ENCODE peak calls at places on chromosomes 12 and 14, in eight cellular contexts. F is GM23338, E is transverse colon, W is GM12892, S is stomach, B is upper lobe of left lung, O is sigmoid colon, D is suprapubic skin. A is an unnamed sample.

GRCh38 chr12:109736552-109737108 is 23.0 kb downstream of the FAM222A start:
- DNase-seq in B (peak; percentile 20), F (peak; percentile 95), O (peak; percentile 57), D (peak; percentile 63), E (no peak), S (peak; percentile 25), W (no peak), A (peak; percentile 61)

GRCh38 chr12:23614280-23614679 is 335.2 kb downstream of the SOX5 start:
- DNase-seq in F (no peak), B (no peak), E (no peak), S (no peak), D (no peak), O (no peak), W (no peak), A (no peak)

GRCh38 chr14:99735189-99736135 is 51.4 kb downstream of the CYP46A1 start:
- DNase-seq in E (peak; percentile 4), O (peak; percentile 55), D (peak; percentile 61), B (no peak), W (no peak), F (no peak), S (no peak), A (peak; percentile 47)

GRCh38 chr14:55323910-55324309 is 52.7 kb downstream of the FBXO34 start:
- DNase-seq in D (no peak), E (no peak), O (no peak), B (no peak), F (no peak), W (no peak), S (no peak), A (no peak)

GRCh38 chr14:52069617-52070431 is 965 bp upstream of the NID2 start:
- DNase-seq in B (no peak), D (no peak), S (no peak), F (peak; percentile 76), O (peak; percentile 82), E (peak; percentile 26), W (no peak), A (no peak)

GRCh38 chr12:24845615-24846014 is 103.3 kb downstream of the BCAT1 start:
- DNase-seq in O (no peak), W (no peak), B (no peak), E (no peak), F (no peak), S (no peak), D (no peak), A (no peak)

GRCh38 chr12:63930971-63931370 is 86.5 kb downstream of the SRGAP1 start:
- DNase-seq in O (no peak), W (no peak), E (no peak), B (no peak), S (no peak), F (no peak), D (no peak), A (no peak)

GRCh38 chr14:77342726-77343397 is 22.0 kb downstream of the GSTZ1 start:
- DNase-seq in B (no peak), O (no peak), D (no peak), E (no peak), W (no peak), S (no peak), F (no peak), A (no peak)

GRCh38 chr12:30874455-30875313 is 51.9 kb upstream of the TSPAN11 start:
- DNase-seq in S (no peak), D (no peak), O (no peak), F (no peak), B (no peak), W (no peak), E (no peak), A (no peak)

GRCh38 chr12:459430-460258 is at the start of gene B4GALNT3:
- DNase-seq in S (peak; percentile 83), O (no peak), W (peak; percentile 51), F (peak; percentile 81), E (peak; percentile 70), B (peak; percentile 72), D (no peak), A (peak; percentile 78)

GRCh38 chr14:104230119-104230885 is 91.9 kb downstream of the KIF26A start:
- DNase-seq in D (no peak), E (no peak), W (no peak), F (no peak), S (no peak), B (no peak), O (no peak), A (peak; percentile 36)

GRCh38 chr12:11662369-11662768 is 12.9 kb downstream of the ETV6 start:
- DNase-seq in D (no peak), F (no peak), W (no peak), O (no peak), E (no peak), B (no peak), S (no peak), A (no peak)

GRCh38 chr14:80658733-80659132 is 282.8 kb downstream of the CEP128 start:
- DNase-seq in E (no peak), B (no peak), D (no peak), F (no peak), S (no peak), O (no peak), W (no peak), A (no peak)

GRCh38 chr14:100532916-100533630 is 54.1 kb downstream of the BEGAIN start:
- DNase-seq in W (no peak), E (no peak), S (peak; percentile 24), F (no peak), O (peak; percentile 74), B (peak; percentile 21), D (no peak), A (peak; percentile 64)

GRCh38 chr12:132249747-132250478 is 79.5 kb downstream of the GALNT9 start:
- DNase-seq in O (no peak), E (no peak), S (no peak), B (no peak), F (no peak), D (no peak), W (no peak), A (peak; percentile 55)

GRCh38 chr14:40909906-40910305 is 696.8 kb upstream of the LRFN5 start:
- DNase-seq in B (no peak), O (no peak), D (no peak), S (no peak), W (no peak), F (peak; percentile 26), E (no peak), A (no peak)

DNA sequence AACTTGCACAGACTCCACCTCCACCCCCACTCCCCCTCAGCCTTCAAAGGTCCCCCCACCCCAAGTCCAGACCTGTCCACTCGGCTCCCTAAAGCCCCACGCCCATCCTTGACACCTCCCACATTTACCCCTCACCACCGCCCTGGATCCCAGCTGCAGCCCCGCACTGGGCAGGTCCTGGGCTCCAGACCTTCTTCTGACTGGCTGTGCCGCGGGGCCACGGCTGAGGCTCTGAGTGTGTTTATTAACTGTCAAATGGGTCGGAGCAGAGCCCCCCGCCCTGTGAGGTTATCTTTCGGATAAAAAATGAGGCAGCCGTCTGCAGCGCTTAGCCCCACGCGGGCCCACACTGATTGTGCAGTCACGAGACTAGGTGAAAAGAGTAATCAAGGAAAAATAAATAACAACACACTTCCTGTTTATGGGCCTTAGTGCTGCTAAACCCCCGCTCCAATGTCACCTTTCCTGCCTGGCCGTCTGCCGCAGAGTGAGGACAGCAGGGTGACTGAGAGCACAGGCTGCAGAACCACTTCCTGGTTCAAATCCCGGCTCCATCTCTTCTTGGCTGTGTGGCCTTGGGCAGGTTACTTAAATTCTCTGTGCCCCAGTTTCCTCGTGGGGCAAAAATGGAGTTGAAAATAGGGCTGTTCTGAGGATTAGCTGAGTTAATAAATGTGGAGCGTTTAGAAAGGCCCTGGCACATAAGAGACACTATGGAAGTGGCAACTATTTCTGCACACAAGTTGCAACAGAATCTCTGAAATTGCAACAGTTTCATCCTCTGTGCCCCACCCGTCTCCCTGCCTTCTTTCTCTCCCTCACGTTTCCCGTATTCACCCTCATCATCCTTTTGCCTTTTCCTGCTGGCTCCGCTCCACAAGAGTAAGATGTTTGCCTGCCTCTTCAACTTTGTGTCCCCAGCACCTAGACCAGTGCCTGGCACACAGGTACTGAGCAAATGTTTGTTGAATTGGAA is 9.4 kb downstream of the SETD1B start:
- DNase-seq in W (no peak), B (no peak), F (no peak), E (no peak), O (peak; percentile 67), D (no peak), S (peak; percentile 69), A (peak; percentile 78)
- TF ChIP-seq POLR2AphosphoS5 in W (no peak), B (no peak), F (no peak), E (no peak), O (no peak), D (no peak), S (no peak), A (no peak)

DNA sequence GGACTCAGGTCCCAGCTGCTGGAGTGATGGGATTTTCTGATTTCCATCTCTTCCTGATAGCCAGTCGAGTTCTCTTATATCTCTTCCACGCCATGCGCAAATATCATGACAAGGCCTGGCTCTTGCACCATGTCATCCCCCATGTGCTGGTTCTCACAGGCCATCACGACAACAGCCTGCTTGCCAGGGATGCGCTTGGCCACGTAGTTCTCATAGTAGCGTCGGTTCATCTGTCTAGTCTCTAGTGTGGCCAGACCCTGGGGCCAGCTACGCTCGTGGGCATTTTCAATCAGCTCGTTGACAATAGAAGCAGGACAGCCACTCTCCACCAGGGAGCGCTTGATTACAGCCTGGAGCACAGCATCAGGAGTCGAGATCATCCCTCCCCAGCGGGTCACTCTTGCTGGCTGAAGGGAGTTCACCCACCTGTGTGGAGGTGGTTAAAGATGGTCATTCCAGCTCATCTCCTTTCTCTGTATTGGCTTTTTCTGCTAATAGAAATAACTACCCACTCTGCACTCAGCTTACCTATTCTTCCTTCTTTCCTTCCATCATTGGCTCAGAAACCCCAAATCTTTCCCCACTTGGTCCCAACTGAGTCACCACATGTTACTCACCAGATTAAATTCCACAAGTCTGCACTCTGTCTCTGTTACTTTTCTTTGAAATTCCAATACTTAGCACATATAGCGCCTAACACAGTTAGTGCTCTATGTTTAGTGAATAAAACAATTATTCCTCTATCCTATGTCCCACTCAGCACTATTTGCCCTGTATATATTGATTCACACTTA is 15.2 kb downstream of the RNF41 start:
- DNase-seq in D (no peak), F (peak; percentile 90), B (peak; percentile 62), W (no peak), S (peak; percentile 58), E (peak; percentile 65), O (peak; percentile 77), A (peak; percentile 78)
- TF ChIP-seq POLR2AphosphoS5 in D (no peak), F (no peak), B (no peak), W (no peak), S (no peak), E (no peak), O (no peak), A (no peak)

DNA sequence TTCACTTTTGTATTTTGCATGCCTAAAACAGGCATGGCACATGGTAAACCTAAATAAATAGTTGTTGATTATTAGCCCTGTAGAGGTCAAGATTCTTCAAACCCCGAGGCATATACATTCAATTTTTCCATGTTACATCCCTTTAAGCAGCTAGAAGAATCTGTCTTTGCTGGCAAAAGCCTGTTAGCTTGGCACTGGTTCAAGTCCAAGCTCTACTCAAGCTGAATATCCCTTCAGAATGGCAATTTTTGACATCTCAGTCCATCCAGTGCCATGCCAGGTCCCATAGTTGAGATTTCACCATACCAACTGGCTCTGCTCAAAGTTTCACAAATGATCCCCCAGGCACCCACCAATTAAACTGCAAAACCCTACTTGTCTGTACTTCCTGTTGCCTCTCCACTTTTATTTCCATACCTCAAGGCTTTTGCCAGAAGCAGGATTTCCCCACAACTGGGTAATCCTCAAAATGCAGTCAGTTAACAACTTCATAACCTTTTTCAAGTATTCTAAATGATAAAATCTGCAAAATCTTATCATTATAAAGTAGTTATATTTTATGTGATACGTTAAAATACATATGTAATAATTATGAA is 9.0 kb upstream of the DCN start:
- DNase-seq in F (no peak), W (no peak), O (no peak), S (no peak), E (no peak), B (no peak), D (no peak), A (no peak)
- TF ChIP-seq POLR2AphosphoS5 in F (no peak), W (no peak), O (no peak), S (no peak), E (no peak), B (no peak), D (no peak), A (no peak)

GRCh38 chr14:71400821-71401447 is 493.7 kb downstream of the PCNX1 start:
- DNase-seq in W (no peak), B (no peak), O (no peak), E (no peak), D (no peak), S (no peak), F (no peak), A (no peak)
- TF ChIP-seq POLR2AphosphoS5 in W (no peak), B (no peak), O (no peak), E (no peak), D (no peak), S (no peak), F (no peak), A (peak; percentile 88)